ENCODE peak calls at places on chromosomes 11 and 22, in six cellular contexts. One of them, this sample, is unnamed.
A peak's percentile ranks its signal among the peaks of the same experiment; 100 is the strongest.

GRCh38 chr11:18590573-18590972 is 2.0 kb upstream of the UEVLD start:
- DNase-seq in mucosa of gallbladder: no peak
- DNase-seq in NCI-H2171: no peak
- DNase-seq in lower leg skin: no peak
- DNase-seq in activated T-cell treated with anti-CD3 and anti-CD28 coated beads, Interleukin-2, amount 50 U/mL, for 4 hours: no peak
- DNase-seq in stimulated activated CD8-positive, alpha-beta memory T cell treated with anti-CD3 and anti-CD28 coated beads, Interleukin-2, amount 100 ng/mL, for 48 hours: no peak
- DNase-seq in this sample: no peak

GRCh38 chr22:43884600-43885318 is 7.1 kb downstream of the PNPLA5 start:
- DNase-seq in mucosa of gallbladder: peak; percentile 50
- DNase-seq in NCI-H2171: peak; percentile 67
- DNase-seq in lower leg skin: no peak
- DNase-seq in activated T-cell treated with anti-CD3 and anti-CD28 coated beads, Interleukin-2, amount 50 U/mL, for 4 hours: peak; percentile 32
- DNase-seq in stimulated activated CD8-positive, alpha-beta memory T cell treated with anti-CD3 and anti-CD28 coated beads, Interleukin-2, amount 100 ng/mL, for 48 hours: peak; percentile 58
- DNase-seq in this sample: no peak

GRCh38 chr22:41290262-41291221 is 4.6 kb upstream of the RANGAP1 start:
- DNase-seq in mucosa of gallbladder: no peak
- DNase-seq in NCI-H2171: no peak
- DNase-seq in lower leg skin: no peak
- DNase-seq in activated T-cell treated with anti-CD3 and anti-CD28 coated beads, Interleukin-2, amount 50 U/mL, for 4 hours: no peak
- DNase-seq in stimulated activated CD8-positive, alpha-beta memory T cell treated with anti-CD3 and anti-CD28 coated beads, Interleukin-2, amount 100 ng/mL, for 48 hours: no peak
- DNase-seq in this sample: peak; percentile 63

GRCh38 chr22:39724857-39725256 is 154.3 kb downstream of the CACNA1I start:
- DNase-seq in mucosa of gallbladder: no peak
- DNase-seq in NCI-H2171: no peak
- DNase-seq in lower leg skin: no peak
- DNase-seq in activated T-cell treated with anti-CD3 and anti-CD28 coated beads, Interleukin-2, amount 50 U/mL, for 4 hours: no peak
- DNase-seq in stimulated activated CD8-positive, alpha-beta memory T cell treated with anti-CD3 and anti-CD28 coated beads, Interleukin-2, amount 100 ng/mL, for 48 hours: no peak
- DNase-seq in this sample: no peak

GRCh38 chr22:30610299-30610698 is 3.3 kb downstream of the TCN2 start:
- DNase-seq in mucosa of gallbladder: no peak
- DNase-seq in NCI-H2171: no peak
- DNase-seq in lower leg skin: peak; percentile 28
- DNase-seq in activated T-cell treated with anti-CD3 and anti-CD28 coated beads, Interleukin-2, amount 50 U/mL, for 4 hours: no peak
- DNase-seq in stimulated activated CD8-positive, alpha-beta memory T cell treated with anti-CD3 and anti-CD28 coated beads, Interleukin-2, amount 100 ng/mL, for 48 hours: no peak
- DNase-seq in this sample: no peak

GRCh38 chr11:122127020-122127419 is 11.0 kb upstream of the BLID start:
- DNase-seq in mucosa of gallbladder: no peak
- DNase-seq in NCI-H2171: no peak
- DNase-seq in lower leg skin: no peak
- DNase-seq in activated T-cell treated with anti-CD3 and anti-CD28 coated beads, Interleukin-2, amount 50 U/mL, for 4 hours: no peak
- DNase-seq in stimulated activated CD8-positive, alpha-beta memory T cell treated with anti-CD3 and anti-CD28 coated beads, Interleukin-2, amount 100 ng/mL, for 48 hours: no peak
- DNase-seq in this sample: no peak

GRCh38 chr11:77287615-77288273 is 13.7 kb downstream of the GDPD4 start:
- DNase-seq in mucosa of gallbladder: no peak
- DNase-seq in NCI-H2171: no peak
- DNase-seq in lower leg skin: no peak
- DNase-seq in activated T-cell treated with anti-CD3 and anti-CD28 coated beads, Interleukin-2, amount 50 U/mL, for 4 hours: no peak
- DNase-seq in stimulated activated CD8-positive, alpha-beta memory T cell treated with anti-CD3 and anti-CD28 coated beads, Interleukin-2, amount 100 ng/mL, for 48 hours: no peak
- DNase-seq in this sample: peak; percentile 57

GRCh38 chr22:48934446-48934845 is 893.2 kb downstream of the BRD1 start:
- DNase-seq in mucosa of gallbladder: no peak
- DNase-seq in NCI-H2171: no peak
- DNase-seq in lower leg skin: no peak
- DNase-seq in activated T-cell treated with anti-CD3 and anti-CD28 coated beads, Interleukin-2, amount 50 U/mL, for 4 hours: no peak
- DNase-seq in stimulated activated CD8-positive, alpha-beta memory T cell treated with anti-CD3 and anti-CD28 coated beads, Interleukin-2, amount 100 ng/mL, for 48 hours: no peak
- DNase-seq in this sample: no peak

GRCh38 chr11:118401880-118402590 is 629 bp downstream of the ATP5MG start:
- DNase-seq in mucosa of gallbladder: no peak
- DNase-seq in NCI-H2171: no peak
- DNase-seq in lower leg skin: no peak
- DNase-seq in activated T-cell treated with anti-CD3 and anti-CD28 coated beads, Interleukin-2, amount 50 U/mL, for 4 hours: no peak
- DNase-seq in stimulated activated CD8-positive, alpha-beta memory T cell treated with anti-CD3 and anti-CD28 coated beads, Interleukin-2, amount 100 ng/mL, for 48 hours: no peak
- DNase-seq in this sample: peak; percentile 67

GRCh38 chr11:803770-804598 is 1.0 kb downstream of the PIDD1 start:
- DNase-seq in mucosa of gallbladder: no peak
- DNase-seq in NCI-H2171: no peak
- DNase-seq in lower leg skin: no peak
- DNase-seq in activated T-cell treated with anti-CD3 and anti-CD28 coated beads, Interleukin-2, amount 50 U/mL, for 4 hours: no peak
- DNase-seq in stimulated activated CD8-positive, alpha-beta memory T cell treated with anti-CD3 and anti-CD28 coated beads, Interleukin-2, amount 100 ng/mL, for 48 hours: no peak
- DNase-seq in this sample: no peak

GRCh38 chr11:116948375-116948774 is 111.0 kb upstream of the APOA1 start:
- DNase-seq in mucosa of gallbladder: no peak
- DNase-seq in NCI-H2171: no peak
- DNase-seq in lower leg skin: no peak
- DNase-seq in activated T-cell treated with anti-CD3 and anti-CD28 coated beads, Interleukin-2, amount 50 U/mL, for 4 hours: no peak
- DNase-seq in stimulated activated CD8-positive, alpha-beta memory T cell treated with anti-CD3 and anti-CD28 coated beads, Interleukin-2, amount 100 ng/mL, for 48 hours: no peak
- DNase-seq in this sample: no peak

GRCh38 chr11:83549984-83550667 is 264.0 kb upstream of the CCDC90B start:
- DNase-seq in mucosa of gallbladder: no peak
- DNase-seq in NCI-H2171: no peak
- DNase-seq in lower leg skin: no peak
- DNase-seq in activated T-cell treated with anti-CD3 and anti-CD28 coated beads, Interleukin-2, amount 50 U/mL, for 4 hours: no peak
- DNase-seq in stimulated activated CD8-positive, alpha-beta memory T cell treated with anti-CD3 and anti-CD28 coated beads, Interleukin-2, amount 100 ng/mL, for 48 hours: no peak
- DNase-seq in this sample: no peak

GRCh38 chr11:6406370-6406769 is 12.5 kb downstream of the APBB1 start:
- DNase-seq in mucosa of gallbladder: no peak
- DNase-seq in NCI-H2171: no peak
- DNase-seq in lower leg skin: no peak
- DNase-seq in activated T-cell treated with anti-CD3 and anti-CD28 coated beads, Interleukin-2, amount 50 U/mL, for 4 hours: no peak
- DNase-seq in stimulated activated CD8-positive, alpha-beta memory T cell treated with anti-CD3 and anti-CD28 coated beads, Interleukin-2, amount 100 ng/mL, for 48 hours: no peak
- DNase-seq in this sample: no peak

GRCh38 chr22:50318698-50319411 is 8.0 kb downstream of the DENND6B start:
- DNase-seq in mucosa of gallbladder: no peak
- DNase-seq in NCI-H2171: peak; percentile 36
- DNase-seq in lower leg skin: no peak
- DNase-seq in activated T-cell treated with anti-CD3 and anti-CD28 coated beads, Interleukin-2, amount 50 U/mL, for 4 hours: no peak
- DNase-seq in stimulated activated CD8-positive, alpha-beta memory T cell treated with anti-CD3 and anti-CD28 coated beads, Interleukin-2, amount 100 ng/mL, for 48 hours: no peak
- DNase-seq in this sample: no peak

GRCh38 chr11:11486002-11486401 is 133.0 kb upstream of the CSNK2A3 start:
- DNase-seq in mucosa of gallbladder: peak; percentile 50
- DNase-seq in NCI-H2171: no peak
- DNase-seq in lower leg skin: no peak
- DNase-seq in activated T-cell treated with anti-CD3 and anti-CD28 coated beads, Interleukin-2, amount 50 U/mL, for 4 hours: no peak
- DNase-seq in stimulated activated CD8-positive, alpha-beta memory T cell treated with anti-CD3 and anti-CD28 coated beads, Interleukin-2, amount 100 ng/mL, for 48 hours: no peak
- DNase-seq in this sample: no peak

GRCh38 chr22:40694409-40694808 is 15.1 kb downstream of the MCHR1 start:
- DNase-seq in mucosa of gallbladder: no peak
- DNase-seq in NCI-H2171: peak; percentile 79
- DNase-seq in lower leg skin: no peak
- DNase-seq in activated T-cell treated with anti-CD3 and anti-CD28 coated beads, Interleukin-2, amount 50 U/mL, for 4 hours: no peak
- DNase-seq in stimulated activated CD8-positive, alpha-beta memory T cell treated with anti-CD3 and anti-CD28 coated beads, Interleukin-2, amount 100 ng/mL, for 48 hours: no peak
- DNase-seq in this sample: no peak

GRCh38 chr22:26589367-26589844 is 526 bp downstream of the TPST2 start:
- DNase-seq in mucosa of gallbladder: peak; percentile 14
- DNase-seq in NCI-H2171: no peak
- DNase-seq in lower leg skin: peak; percentile 22
- DNase-seq in activated T-cell treated with anti-CD3 and anti-CD28 coated beads, Interleukin-2, amount 50 U/mL, for 4 hours: peak; percentile 34
- DNase-seq in stimulated activated CD8-positive, alpha-beta memory T cell treated with anti-CD3 and anti-CD28 coated beads, Interleukin-2, amount 100 ng/mL, for 48 hours: no peak
- DNase-seq in this sample: no peak

GRCh38 chr11:120931057-120931779 is 92.7 kb upstream of the TBCEL start:
- DNase-seq in mucosa of gallbladder: no peak
- DNase-seq in NCI-H2171: no peak
- DNase-seq in lower leg skin: no peak
- DNase-seq in activated T-cell treated with anti-CD3 and anti-CD28 coated beads, Interleukin-2, amount 50 U/mL, for 4 hours: no peak
- DNase-seq in stimulated activated CD8-positive, alpha-beta memory T cell treated with anti-CD3 and anti-CD28 coated beads, Interleukin-2, amount 100 ng/mL, for 48 hours: no peak
- DNase-seq in this sample: no peak

GRCh38 chr22:21971858-21972275 is 10.7 kb downstream of the TOP3B start:
- DNase-seq in mucosa of gallbladder: no peak
- DNase-seq in NCI-H2171: no peak
- DNase-seq in lower leg skin: no peak
- DNase-seq in activated T-cell treated with anti-CD3 and anti-CD28 coated beads, Interleukin-2, amount 50 U/mL, for 4 hours: no peak
- DNase-seq in stimulated activated CD8-positive, alpha-beta memory T cell treated with anti-CD3 and anti-CD28 coated beads, Interleukin-2, amount 100 ng/mL, for 48 hours: no peak
- DNase-seq in this sample: no peak

GRCh38 chr11:79374707-79375106 is 66.1 kb downstream of the TENM4 start:
- DNase-seq in mucosa of gallbladder: no peak
- DNase-seq in NCI-H2171: no peak
- DNase-seq in lower leg skin: no peak
- DNase-seq in activated T-cell treated with anti-CD3 and anti-CD28 coated beads, Interleukin-2, amount 50 U/mL, for 4 hours: no peak
- DNase-seq in stimulated activated CD8-positive, alpha-beta memory T cell treated with anti-CD3 and anti-CD28 coated beads, Interleukin-2, amount 100 ng/mL, for 48 hours: no peak
- DNase-seq in this sample: no peak

GRCh38 chr22:24376002-24376401 is 51.4 kb upstream of the ADORA2A start:
- DNase-seq in mucosa of gallbladder: no peak
- DNase-seq in NCI-H2171: no peak
- DNase-seq in lower leg skin: no peak
- DNase-seq in activated T-cell treated with anti-CD3 and anti-CD28 coated beads, Interleukin-2, amount 50 U/mL, for 4 hours: no peak
- DNase-seq in stimulated activated CD8-positive, alpha-beta memory T cell treated with anti-CD3 and anti-CD28 coated beads, Interleukin-2, amount 100 ng/mL, for 48 hours: no peak
- DNase-seq in this sample: no peak

GRCh38 chr11:112448806-112449205 is 188.1 kb upstream of the PLET1 start:
- DNase-seq in mucosa of gallbladder: no peak
- DNase-seq in NCI-H2171: no peak
- DNase-seq in lower leg skin: no peak
- DNase-seq in activated T-cell treated with anti-CD3 and anti-CD28 coated beads, Interleukin-2, amount 50 U/mL, for 4 hours: no peak
- DNase-seq in stimulated activated CD8-positive, alpha-beta memory T cell treated with anti-CD3 and anti-CD28 coated beads, Interleukin-2, amount 100 ng/mL, for 48 hours: no peak
- DNase-seq in this sample: no peak